ENCODE peak calls at places on chromosomes 11 and 22, in five cellular contexts. One of them, this sample, is unnamed.

GRCh38 chr22:46578251-46578823 is 40.9 kb upstream of the CELSR1 start:
- DNase-seq in coronary artery: no peak
- DNase-seq in NCI-H1417: no peak
- DNase-seq in tibial nerve: no peak
- DNase-seq in H7: no peak
- DNase-seq in this sample: no peak

GRCh38 chr22:26656896-26657851 is at the start of gene MIAT:
- DNase-seq in coronary artery: no peak
- DNase-seq in NCI-H1417: peak
- DNase-seq in tibial nerve: no peak
- DNase-seq in H7: peak
- DNase-seq in this sample: no peak

GRCh38 chr22:36003972-36004674 is 24.5 kb downstream of the RBFOX2 start:
- DNase-seq in coronary artery: no peak
- DNase-seq in NCI-H1417: no peak
- DNase-seq in tibial nerve: no peak
- DNase-seq in H7: no peak
- DNase-seq in this sample: no peak

GRCh38 chr11:92122561-92122960 is 102.1 kb upstream of the FAT3 start:
- DNase-seq in coronary artery: no peak
- DNase-seq in NCI-H1417: no peak
- DNase-seq in tibial nerve: no peak
- DNase-seq in H7: no peak
- DNase-seq in this sample: no peak

GRCh38 chr22:48704335-48704734 is 1123.3 kb downstream of the BRD1 start:
- DNase-seq in coronary artery: no peak
- DNase-seq in NCI-H1417: no peak
- DNase-seq in tibial nerve: no peak
- DNase-seq in H7: no peak
- DNase-seq in this sample: no peak

GRCh38 chr11:128179049-128179448 is 408.3 kb downstream of the ETS1 start:
- DNase-seq in coronary artery: no peak
- DNase-seq in NCI-H1417: no peak
- DNase-seq in tibial nerve: no peak
- DNase-seq in H7: no peak
- DNase-seq in this sample: no peak

GRCh38 chr11:61899146-61899841 is 7.9 kb upstream of the FADS3 start:
- DNase-seq in coronary artery: no peak
- DNase-seq in NCI-H1417: peak
- DNase-seq in tibial nerve: peak
- DNase-seq in H7: peak
- DNase-seq in this sample: peak

GRCh38 chr22:31923761-31924160 is 20.6 kb upstream of the YWHAH start:
- DNase-seq in coronary artery: no peak
- DNase-seq in NCI-H1417: no peak
- DNase-seq in tibial nerve: no peak
- DNase-seq in H7: no peak
- DNase-seq in this sample: no peak

GRCh38 chr11:65424200-65425104 is 1.9 kb downstream of the NEAT1 start:
- DNase-seq in coronary artery: peak
- DNase-seq in NCI-H1417: no peak
- DNase-seq in tibial nerve: no peak
- DNase-seq in H7: peak
- DNase-seq in this sample: no peak

GRCh38 chr22:48448821-48449220 is 1378.9 kb downstream of the BRD1 start:
- DNase-seq in coronary artery: no peak
- DNase-seq in NCI-H1417: no peak
- DNase-seq in tibial nerve: no peak
- DNase-seq in H7: no peak
- DNase-seq in this sample: no peak